ENCODE peak calls at places on chromosomes 11 and 22, in four cellular contexts. H is activated CD8-positive, alpha-beta memory T cell treated with anti-CD3 and anti-CD28 coated beads, Interleukin-2, amount 50 U/mL, for 48 hours; W is activated CD4-positive, alpha-beta T cell treated with anti-CD3 and anti-CD28 coated beads for 1 hour; M is Kasumi-1. U is an unnamed sample.

GRCh38 chr11:29260939-29261705 is 755.7 kb downstream of the KCNA4 start:
- DNase-seq in H (no peak), W (no peak), M (no peak), U (no peak)

GRCh38 chr11:105236631-105237030 is 97.1 kb upstream of the CARD18 start:
- DNase-seq in H (no peak), W (no peak), M (no peak), U (no peak)

GRCh38 chr11:110715541-110715940 is 3.3 kb upstream of the ARHGAP20 start:
- DNase-seq in H (no peak), W (no peak), M (no peak), U (no peak)

GRCh38 chr11:33687733-33688479 is 12.7 kb downstream of the C11orf91 start:
- DNase-seq in H (peak), W (no peak), M (peak), U (no peak)

GRCh38 chr11:131305005-131305404 is 65.4 kb upstream of the NTM start:
- DNase-seq in H (no peak), W (no peak), M (no peak), U (no peak)

GRCh38 chr22:20089977-20090729 is 10.1 kb downstream of the DGCR8 start:
- DNase-seq in H (no peak), W (no peak), M (no peak), U (no peak)

GRCh38 chr11:85953491-85954143 is 98.4 kb downstream of the CCDC83 start:
- DNase-seq in H (no peak), W (no peak), M (no peak), U (no peak)

GRCh38 chr11:73249304-73249703 is 22.8 kb upstream of the P2RY6 start:
- DNase-seq in H (no peak), W (no peak), M (no peak), U (no peak)

GRCh38 chr22:48331691-48332220 is 1495.9 kb downstream of the BRD1 start:
- DNase-seq in H (no peak), W (no peak), M (no peak), U (no peak)

GRCh38 chr22:39241632-39242388 is 3.0 kb downstream of the PDGFB start:
- DNase-seq in H (no peak), W (no peak), M (no peak), U (no peak)

GRCh38 chr11:124402326-124402922 is 3.6 kb upstream of the OR8B3 start:
- DNase-seq in H (peak), W (no peak), M (peak), U (peak)

GRCh38 chr22:38187413-38188212 is 6.0 kb upstream of the PLA2G6 start:
- DNase-seq in H (no peak), W (no peak), M (no peak), U (no peak)

GRCh38 chr11:34606326-34607120 is 14.4 kb upstream of the EHF start:
- DNase-seq in H (no peak), W (no peak), M (no peak), U (no peak)

GRCh38 chr11:79488286-79488685 is 47.5 kb upstream of the TENM4 start:
- DNase-seq in H (no peak), W (no peak), M (no peak), U (no peak)

GRCh38 chr11:134346101-134346975 is 14.6 kb downstream of the GLB1L2 start:
- DNase-seq in H (peak), W (no peak), M (no peak), U (no peak)

GRCh38 chr11:64331569-64332371 is 8.2 kb upstream of the CCDC88B start:
- DNase-seq in H (peak), W (peak), M (peak), U (peak)

GRCh38 chr22:23071163-23072034 is 1.1 kb downstream of the GNAZ start:
- DNase-seq in H (no peak), W (no peak), M (no peak), U (no peak)

GRCh38 chr11:33716236-33716635 is 15.6 kb upstream of the C11orf91 start:
- DNase-seq in H (no peak), W (no peak), M (peak), U (no peak)

GRCh38 chr11:13276852-13277718 is 505 bp upstream of the BMAL1 start:
- DNase-seq in H (peak), W (peak), M (peak), U (peak)

GRCh38 chr11:69510471-69511357 is 29.3 kb downstream of the LINC01488 start:
- DNase-seq in H (no peak), W (no peak), M (no peak), U (no peak)

GRCh38 chr11:61028135-61028729 is 56.8 kb downstream of the CD6 start:
- DNase-seq in H (peak), W (peak), M (peak), U (no peak)

GRCh38 chr22:49964493-49965290 is 4.1 kb downstream of the PIM3 start:
- DNase-seq in H (peak), W (peak), M (no peak), U (no peak)

GRCh38 chr22:36385491-36386350 is 2.0 kb downstream of the MYH9 start:
- DNase-seq in H (peak), W (peak), M (no peak), U (no peak)

GRCh38 chr11:73149105-73149504 is 7.0 kb upstream of the FCHSD2 start:
- DNase-seq in H (peak), W (no peak), M (no peak), U (no peak)

GRCh38 chr11:44979536-44980399 is 29.1 kb upstream of the TP53I11 start:
- DNase-seq in H (no peak), W (no peak), M (no peak), U (no peak)

GRCh38 chr22:30858976-30859713 is 109.4 kb downstream of the MORC2 start:
- DNase-seq in H (no peak), W (no peak), M (no peak), U (no peak)

GRCh38 chr11:130435671-130436070 is 7.3 kb upstream of the ADAMTS8 start:
- DNase-seq in H (no peak), W (no peak), M (no peak), U (no peak)

GRCh38 chr11:123452799-123453198 is 22.7 kb downstream of the GRAMD1B start:
- DNase-seq in H (no peak), W (no peak), M (no peak), U (no peak)

GRCh38 chr11:94417386-94417987 is 16.3 kb upstream of the GPR83 start:
- DNase-seq in H (no peak), W (no peak), M (peak), U (peak)

GRCh38 chr11:95289378-95289777 is 58.4 kb upstream of the SESN3 start:
- DNase-seq in H (no peak), W (no peak), M (no peak), U (no peak)

GRCh38 chr11:106466441-106467190 is 389.2 kb downstream of the AASDHPPT start:
- DNase-seq in H (no peak), W (no peak), M (no peak), U (no peak)

GRCh38 chr11:125381499-125381898 is 114.6 kb downstream of the FEZ1 start:
- DNase-seq in H (no peak), W (no peak), M (no peak), U (no peak)

U was measured in Jurkat, Clone E6-1.